ENCODE peak calls at places on chromosomes 16 and 17, in six cellular contexts. R is CD8-positive, alpha-beta T cell; M is tibial nerve; X is uterus; A is Panc1; P is left lung. U is an unnamed sample.

GRCh38 chr17:6639651-6640535 is 618 bp downstream of the KIAA0753 start:
- DNase-seq in R (no peak), M (no peak), X (no peak), A (no peak), P (peak; percentile 87), U (no peak)

GRCh38 chr16:74699666-74700065 is 996 bp downstream of the MLKL start:
- DNase-seq in R (no peak), M (no peak), X (no peak), A (no peak), P (no peak), U (no peak)

GRCh38 chr16:85565796-85566501 is 47.2 kb upstream of the GSE1 start:
- DNase-seq in R (no peak), M (no peak), X (no peak), A (no peak), P (peak; percentile 62), U (no peak)

GRCh38 chr17:6506679-6507231 is 49.6 kb downstream of the PITPNM3 start:
- DNase-seq in R (no peak), M (no peak), X (no peak), A (no peak), P (peak; percentile 86), U (no peak)

GRCh38 chr17:17349724-17350106 is 46.5 kb downstream of the NT5M start:
- DNase-seq in R (no peak), M (no peak), X (no peak), A (no peak), P (no peak), U (no peak)

GRCh38 chr16:87968541-87968940 is 17.3 kb downstream of the BANP start:
- DNase-seq in R (no peak), M (no peak), X (no peak), A (no peak), P (no peak), U (no peak)

GRCh38 chr17:79849953-79850352 is 10.7 kb upstream of the CBX4 start:
- DNase-seq in R (no peak), M (no peak), X (no peak), A (no peak), P (no peak), U (no peak)

GRCh38 chr17:7014261-7014994 is 2.0 kb downstream of the RNASEK start:
- DNase-seq in R (peak; percentile 94), M (peak; percentile 96), X (peak; percentile 98), A (no peak), P (peak; percentile 100), U (no peak)

GRCh38 chr16:68972008-68972407 is 128.7 kb downstream of the TANGO6 start:
- DNase-seq in R (no peak), M (no peak), X (no peak), A (no peak), P (no peak), U (peak; percentile 66)

GRCh38 chr17:17811381-17812210 is 25.2 kb downstream of the SREBF1 start:
- DNase-seq in R (no peak), M (no peak), X (peak; percentile 42), A (no peak), P (no peak), U (no peak)

GRCh38 chr16:66574081-66574480 is 5.2 kb upstream of the CMTM2 start:
- DNase-seq in R (no peak), M (no peak), X (no peak), A (no peak), P (no peak), U (no peak)

GRCh38 chr16:65038125-65038524 is 83.7 kb downstream of the CDH11 start:
- DNase-seq in R (no peak), M (no peak), X (no peak), A (no peak), P (no peak), U (no peak)

GRCh38 chr17:46769531-46770438 is 48.7 kb downstream of the WNT3 start:
- DNase-seq in R (no peak), M (no peak), X (no peak), A (no peak), P (peak; percentile 79), U (no peak)

GRCh38 chr17:82020874-82021727 is 1.6 kb downstream of the CENPX start:
- DNase-seq in R (no peak), M (peak; percentile 62), X (peak; percentile 67), A (no peak), P (peak; percentile 87), U (no peak)

GRCh38 chr17:81993726-81994592 is 16.5 kb downstream of the ASPSCR1 start:
- DNase-seq in R (no peak), M (no peak), X (no peak), A (no peak), P (peak; percentile 59), U (no peak)

GRCh38 chr16:85720319-85720637 is 30.6 kb downstream of the C16orf74 start:
- DNase-seq in R (no peak), M (no peak), X (no peak), A (no peak), P (no peak), U (no peak)

GRCh38 chr16:49578435-49579024 is 204.9 kb downstream of the C16orf78 start:
- DNase-seq in R (no peak), M (no peak), X (no peak), A (no peak), P (no peak), U (no peak)

GRCh38 chr16:12231666-12232065 is 255.1 kb downstream of the SNX29 start:
- DNase-seq in R (no peak), M (no peak), X (no peak), A (no peak), P (no peak), U (no peak)

GRCh38 chr17:9336817-9337216 is 238.8 kb downstream of the STX8 start:
- DNase-seq in R (no peak), M (no peak), X (no peak), A (no peak), P (no peak), U (no peak)

GRCh38 chr17:14797801-14798200 is 467.3 kb downstream of the PMP22 start:
- DNase-seq in R (no peak), M (no peak), X (no peak), A (no peak), P (no peak), U (no peak)

GRCh38 chr16:88387941-88388627 is 5.3 kb downstream of the ZNF469 start:
- DNase-seq in R (no peak), M (no peak), X (no peak), A (no peak), P (peak; percentile 90), U (no peak)

GRCh38 chr17:74212913-74213791 is at the start of gene TTYH2:
- DNase-seq in R (peak; percentile 34), M (peak; percentile 85), X (peak; percentile 90), A (no peak), P (peak; percentile 96), U (no peak)

GRCh38 chr17:8156174-8156992 is 4.2 kb upstream of the PER1 start:
- DNase-seq in R (peak; percentile 100), M (peak; percentile 100), X (peak; percentile 100), A (peak; percentile 99), P (peak; percentile 100), U (peak; percentile 100)

GRCh38 chr17:39194985-39195524 is 2.4 kb downstream of the CACNB1 start:
- DNase-seq in R (no peak), M (no peak), X (no peak), A (no peak), P (no peak), U (no peak)

GRCh38 chr17:75601057-75601987 is 13.7 kb downstream of the MYO15B start:
- DNase-seq in R (peak; percentile 33), M (peak; percentile 47), X (no peak), A (peak; percentile 33), P (peak; percentile 88), U (no peak)

GRCh38 chr16:87945351-87946042 is 5.7 kb upstream of the BANP start:
- DNase-seq in R (no peak), M (peak; percentile 51), X (peak; percentile 60), A (no peak), P (peak; percentile 94), U (no peak)

GRCh38 chr17:696412-696811 is 18.2 kb downstream of the VPS53 start:
- DNase-seq in R (no peak), M (no peak), X (no peak), A (no peak), P (no peak), U (no peak)

GRCh38 chr17:50464121-50464520 is 4.6 kb downstream of the CHAD start:
- DNase-seq in R (no peak), M (no peak), X (no peak), A (no peak), P (no peak), U (no peak)

GRCh38 chr17:61794792-61795191 is 68.5 kb downstream of the BRIP1 start:
- DNase-seq in R (no peak), M (no peak), X (no peak), A (no peak), P (no peak), U (no peak)

GRCh38 chr17:61794242-61794641 is 69.1 kb downstream of the BRIP1 start:
- DNase-seq in R (no peak), M (no peak), X (no peak), A (no peak), P (no peak), U (no peak)

GRCh38 chr17:61789872-61790271 is 73.5 kb downstream of the BRIP1 start:
- DNase-seq in R (no peak), M (no peak), X (no peak), A (no peak), P (no peak), U (no peak)

GRCh38 chr17:61795546-61795945 is 67.8 kb downstream of the BRIP1 start:
- DNase-seq in R (no peak), M (no peak), X (no peak), A (no peak), P (no peak), U (no peak)

GRCh38 chr17:61793565-61793964 is 69.8 kb downstream of the BRIP1 start:
- DNase-seq in R (no peak), M (no peak), X (no peak), A (no peak), P (no peak), U (no peak)
- H3K4me1 ChIP-seq in R (no peaks in the 10 kb centered on the region), M (no peaks in the 10 kb centered on the region), X (no peaks in the 10 kb centered on the region), A (no peaks in the 10 kb centered on the region), P (no peaks in the 10 kb centered on the region), U (no peaks in the 10 kb centered on the region)

GRCh38 chr16:4059969-4060368 is 56.3 kb downstream of the ADCY9 start:
- DNase-seq in R (no peak), M (no peak), X (no peak), A (no peak), P (no peak), U (no peak)
- H3K27ac ChIP-seq in R (peak overlapping the region; percentile 0), M (no peak overlapping the region), X (no peak overlapping the region), A (peak overlapping the region; percentile 72), P (peak overlapping the region; percentile 35), U (no peak overlapping the region)

GRCh38 chr16:10951016-10951415 is 6.7 kb downstream of the CLEC16A start:
- DNase-seq in R (no peak), M (no peak), X (no peak), A (no peak), P (no peak), U (no peak)
- H3K4me1 ChIP-seq in R (peaks cover 33% of the 10 kb centered on the region), M (peaks cover 22% of the 10 kb centered on the region), X (peaks cover 13% of the 10 kb centered on the region), A (peaks cover 30% of the 10 kb centered on the region), P (peaks cover 65% of the 10 kb centered on the region), U (peaks cover 15% of the 10 kb centered on the region)

DNA sequence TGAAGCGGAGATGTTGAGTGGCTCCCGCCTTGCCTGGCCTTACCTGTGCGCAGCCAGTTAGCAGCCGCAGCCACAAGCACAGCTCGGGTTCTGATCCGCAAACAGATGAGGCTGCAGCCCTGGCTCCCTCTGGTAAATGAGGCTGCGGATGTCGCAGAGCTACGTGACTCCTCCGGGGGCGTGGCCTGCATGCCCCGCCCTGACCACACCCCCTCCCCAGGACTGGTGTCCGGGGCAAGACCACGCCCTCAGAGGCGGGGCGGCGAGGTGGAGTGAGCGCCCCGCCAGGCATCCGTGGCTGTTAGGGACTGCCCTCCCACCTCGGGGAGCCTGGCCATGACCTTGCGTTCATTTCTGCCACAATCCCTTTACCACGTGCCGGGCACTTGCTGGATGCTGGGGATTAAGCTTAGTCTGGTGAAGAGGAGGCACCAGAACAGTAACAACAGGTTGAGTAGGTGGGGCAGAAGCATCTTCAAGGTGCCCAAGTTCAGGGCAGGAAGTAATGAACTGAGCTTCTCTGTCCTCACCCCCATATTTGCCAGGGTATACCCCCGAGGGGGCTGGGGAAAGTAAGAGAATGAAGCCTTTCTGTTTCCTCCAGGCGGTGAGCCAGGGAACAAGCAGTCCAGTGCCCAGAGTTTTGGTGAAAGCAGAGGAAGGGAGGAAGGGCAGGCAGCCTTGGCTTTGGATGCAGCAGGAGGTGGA is at the start of gene ALDOC:
- DNase-seq in R (peak; percentile 95), M (peak; percentile 97), X (peak; percentile 96), A (peak; percentile 27), P (peak; percentile 100), U (peak; percentile 93)
- H3K27ac ChIP-seq in R (peak within 1 kb of the TSS; percentile 17), M (peak within 1 kb of the TSS; percentile 80), X (peak within 1 kb of the TSS; percentile 5), A (peak within 1 kb of the TSS; percentile 44), P (peak within 1 kb of the TSS; percentile 60), U (no peak within 1 kb of the TSS)